ENCODE peak calls at places on chromosomes 11 and 22, in six cellular contexts. G is lung microvascular endothelial cell, O is amniotic stem cell, D is T follicular helper cell, W is fibroblast of lung, S is iPS DF 6.9. Z is an unnamed sample.

GRCh38 chr11:1970956-1971355 is 23.8 kb downstream of the MRPL23 start:
- DNase-seq in W (no peak), D (no peak), O (no peak), G (no peak), S (no peak), Z (no peak)

GRCh38 chr11:119029340-119030028 is 1.2 kb downstream of the SLC37A4 start:
- DNase-seq in G (no peak), D (no peak), S (no peak), O (no peak), W (no peak), Z (no peak)

GRCh38 chr11:86958259-86958658 is 3.1 kb upstream of the FZD4 start:
- DNase-seq in W (no peak), G (no peak), D (no peak), O (no peak), S (no peak), Z (no peak)

GRCh38 chr11:134228625-134229024 is 4.2 kb downstream of the VPS26B start:
- DNase-seq in O (no peak), S (no peak), D (no peak), W (no peak), G (no peak), Z (no peak)

GRCh38 chr11:57417056-57417455 is 9.9 kb downstream of the SLC43A3 start:
- DNase-seq in O (no peak), W (peak), S (no peak), G (no peak), D (no peak), Z (no peak)

GRCh38 chr11:133887692-133888332 is 42.5 kb upstream of the SPATA19 start:
- DNase-seq in O (no peak), S (no peak), G (no peak), W (no peak), D (no peak), Z (no peak)

GRCh38 chr22:20458530-20459151 is 21.0 kb upstream of the SCARF2 start:
- DNase-seq in W (no peak), G (no peak), O (no peak), S (no peak), D (no peak), Z (no peak)

GRCh38 chr22:46010951-46011626 is 34.1 kb upstream of the WNT7B start:
- DNase-seq in S (no peak), O (no peak), W (no peak), D (no peak), G (no peak), Z (no peak)

GRCh38 chr11:47950396-47950795 is 30.0 kb upstream of the PTPRJ start:
- DNase-seq in G (no peak), W (no peak), D (peak), O (no peak), S (no peak), Z (no peak)

GRCh38 chr11:5600374-5600851 is 4.0 kb downstream of the TRIM6 start:
- DNase-seq in D (peak), W (peak), G (peak), O (peak), S (peak), Z (peak)

GRCh38 chr11:706439-706956 is 467 bp downstream of the EPS8L2 start:
- DNase-seq in O (peak), S (no peak), G (no peak), D (no peak), W (peak), Z (no peak)

GRCh38 chr22:20803696-20804324 is 29.9 kb downstream of the SERPIND1 start:
- DNase-seq in D (peak), W (peak), S (peak), G (peak), O (no peak), Z (no peak)

GRCh38 chr22:42745118-42745517 is 24.4 kb upstream of the A4GALT start:
- DNase-seq in D (no peak), O (no peak), S (no peak), G (no peak), W (peak), Z (no peak)

Z was measured in pulmonary artery endothelial cell.